ENCODE peak calls at places on chromosomes 2 and 18, in eight cellular contexts. One of them, this sample, is unnamed.

GRCh38 chr18:42813570-42813969 is 301.9 kb downstream of the RIT2 start:
- DNase-seq in GM23338: no peak
- DNase-seq in breast epithelium: no peak
- DNase-seq in CD4-positive, alpha-beta memory T cell: no peak
- DNase-seq in upper lobe of left lung: no peak
- DNase-seq in thoracic aorta: no peak
- DNase-seq in RWPE2: no peak
- DNase-seq in left ventricle myocardium inferior: no peak
- DNase-seq in this sample: no peak

GRCh38 chr18:49021076-49021432 is 70.3 kb upstream of the SMAD7 start:
- DNase-seq in left ventricle myocardium inferior: no peak
- DNase-seq in breast epithelium: no peak
- DNase-seq in GM23338: no peak
- DNase-seq in thoracic aorta: no peak
- DNase-seq in RWPE2: no peak
- DNase-seq in CD4-positive, alpha-beta memory T cell: no peak
- DNase-seq in upper lobe of left lung: no peak
- DNase-seq in this sample: no peak

GRCh38 chr2:201831469-201831868 is 25.1 kb downstream of the CDK15 start:
- DNase-seq in CD4-positive, alpha-beta memory T cell: no peak
- DNase-seq in thoracic aorta: no peak
- DNase-seq in left ventricle myocardium inferior: no peak
- DNase-seq in RWPE2: no peak
- DNase-seq in upper lobe of left lung: no peak
- DNase-seq in breast epithelium: no peak
- DNase-seq in GM23338: no peak
- DNase-seq in this sample: no peak

GRCh38 chr2:98518106-98518505 is 73.4 kb downstream of the INPP4A start:
- DNase-seq in thoracic aorta: no peak
- DNase-seq in CD4-positive, alpha-beta memory T cell: peak
- DNase-seq in breast epithelium: no peak
- DNase-seq in left ventricle myocardium inferior: no peak
- DNase-seq in upper lobe of left lung: peak
- DNase-seq in RWPE2: no peak
- DNase-seq in GM23338: peak
- DNase-seq in this sample: no peak

GRCh38 chr2:15764683-15765011 is 173.0 kb downstream of the DDX1 start:
- DNase-seq in CD4-positive, alpha-beta memory T cell: no peak
- DNase-seq in RWPE2: no peak
- DNase-seq in GM23338: no peak
- DNase-seq in upper lobe of left lung: peak
- DNase-seq in breast epithelium: no peak
- DNase-seq in left ventricle myocardium inferior: no peak
- DNase-seq in thoracic aorta: no peak
- DNase-seq in this sample: no peak

GRCh38 chr2:212327171-212327809 is 211.3 kb downstream of the ERBB4 start:
- DNase-seq in breast epithelium: no peak
- DNase-seq in CD4-positive, alpha-beta memory T cell: no peak
- DNase-seq in GM23338: no peak
- DNase-seq in RWPE2: no peak
- DNase-seq in thoracic aorta: no peak
- DNase-seq in upper lobe of left lung: no peak
- DNase-seq in left ventricle myocardium inferior: no peak
- DNase-seq in this sample: no peak

GRCh38 chr2:79862756-79863155 is 349.9 kb downstream of the CTNNA2 start:
- DNase-seq in RWPE2: no peak
- DNase-seq in CD4-positive, alpha-beta memory T cell: no peak
- DNase-seq in GM23338: no peak
- DNase-seq in upper lobe of left lung: no peak
- DNase-seq in thoracic aorta: no peak
- DNase-seq in left ventricle myocardium inferior: no peak
- DNase-seq in breast epithelium: no peak
- DNase-seq in this sample: no peak

GRCh38 chr2:138827426-138828054 is 47.4 kb upstream of the NXPH2 start:
- DNase-seq in left ventricle myocardium inferior: no peak
- DNase-seq in RWPE2: no peak
- DNase-seq in thoracic aorta: no peak
- DNase-seq in CD4-positive, alpha-beta memory T cell: peak
- DNase-seq in GM23338: peak
- DNase-seq in breast epithelium: no peak
- DNase-seq in upper lobe of left lung: no peak
- DNase-seq in this sample: no peak

GRCh38 chr2:148865515-148865914 is 9.5 kb upstream of the KIF5C start:
- DNase-seq in left ventricle myocardium inferior: no peak
- DNase-seq in upper lobe of left lung: no peak
- DNase-seq in RWPE2: no peak
- DNase-seq in thoracic aorta: no peak
- DNase-seq in CD4-positive, alpha-beta memory T cell: no peak
- DNase-seq in GM23338: no peak
- DNase-seq in breast epithelium: no peak
- DNase-seq in this sample: no peak

GRCh38 chr2:173239644-173240043 is 115.0 kb upstream of the CDCA7 start:
- DNase-seq in CD4-positive, alpha-beta memory T cell: no peak
- DNase-seq in GM23338: no peak
- DNase-seq in upper lobe of left lung: no peak
- DNase-seq in breast epithelium: no peak
- DNase-seq in left ventricle myocardium inferior: no peak
- DNase-seq in RWPE2: no peak
- DNase-seq in thoracic aorta: no peak
- DNase-seq in this sample: no peak

GRCh38 chr2:165718811-165719210 is 75.2 kb downstream of the GALNT3 start:
- DNase-seq in thoracic aorta: no peak
- DNase-seq in CD4-positive, alpha-beta memory T cell: no peak
- DNase-seq in left ventricle myocardium inferior: no peak
- DNase-seq in breast epithelium: no peak
- DNase-seq in GM23338: no peak
- DNase-seq in upper lobe of left lung: no peak
- DNase-seq in RWPE2: no peak
- DNase-seq in this sample: no peak

GRCh38 chr2:240800241-240800640 is 19.8 kb downstream of the KIF1A start:
- DNase-seq in RWPE2: no peak
- DNase-seq in thoracic aorta: no peak
- DNase-seq in upper lobe of left lung: no peak
- DNase-seq in CD4-positive, alpha-beta memory T cell: no peak
- DNase-seq in breast epithelium: peak
- DNase-seq in GM23338: no peak
- DNase-seq in left ventricle myocardium inferior: peak
- DNase-seq in this sample: peak

GRCh38 chr2:20221939-20222768 is 2.8 kb downstream of the SDC1 start:
- DNase-seq in RWPE2: no peak
- DNase-seq in GM23338: no peak
- DNase-seq in breast epithelium: no peak
- DNase-seq in thoracic aorta: no peak
- DNase-seq in left ventricle myocardium inferior: no peak
- DNase-seq in upper lobe of left lung: no peak
- DNase-seq in CD4-positive, alpha-beta memory T cell: no peak
- DNase-seq in this sample: no peak

GRCh38 chr2:187976667-187977333 is 314.9 kb upstream of the GULP1 start:
- DNase-seq in CD4-positive, alpha-beta memory T cell: no peak
- DNase-seq in GM23338: peak
- DNase-seq in RWPE2: no peak
- DNase-seq in thoracic aorta: no peak
- DNase-seq in left ventricle myocardium inferior: no peak
- DNase-seq in breast epithelium: no peak
- DNase-seq in upper lobe of left lung: no peak
- DNase-seq in this sample: no peak

GRCh38 chr2:171272039-171272438 is 111.3 kb upstream of the TLK1 start:
- DNase-seq in breast epithelium: peak
- DNase-seq in thoracic aorta: peak
- DNase-seq in upper lobe of left lung: peak
- DNase-seq in RWPE2: peak
- DNase-seq in CD4-positive, alpha-beta memory T cell: no peak
- DNase-seq in GM23338: no peak
- DNase-seq in left ventricle myocardium inferior: no peak
- DNase-seq in this sample: peak

GRCh38 chr2:232672581-232672980 is 24.6 kb upstream of the GIGYF2 start:
- DNase-seq in RWPE2: no peak
- DNase-seq in upper lobe of left lung: peak
- DNase-seq in breast epithelium: no peak
- DNase-seq in left ventricle myocardium inferior: no peak
- DNase-seq in GM23338: no peak
- DNase-seq in thoracic aorta: no peak
- DNase-seq in CD4-positive, alpha-beta memory T cell: no peak
- DNase-seq in this sample: no peak

GRCh38 chr2:175054340-175054739 is 49.2 kb upstream of the CHN1 start:
- DNase-seq in upper lobe of left lung: no peak
- DNase-seq in thoracic aorta: no peak
- DNase-seq in CD4-positive, alpha-beta memory T cell: no peak
- DNase-seq in GM23338: no peak
- DNase-seq in breast epithelium: no peak
- DNase-seq in left ventricle myocardium inferior: no peak
- DNase-seq in RWPE2: no peak
- DNase-seq in this sample: no peak

GRCh38 chr2:9318461-9319337 is 104.6 kb downstream of the ITGB1BP1 start:
- DNase-seq in thoracic aorta: no peak
- DNase-seq in upper lobe of left lung: peak
- DNase-seq in breast epithelium: no peak
- DNase-seq in left ventricle myocardium inferior: peak
- DNase-seq in GM23338: no peak
- DNase-seq in RWPE2: no peak
- DNase-seq in CD4-positive, alpha-beta memory T cell: no peak
- DNase-seq in this sample: no peak

GRCh38 chr18:56563568-56563967 is 74.8 kb downstream of the TXNL1 start:
- DNase-seq in RWPE2: no peak
- DNase-seq in GM23338: peak
- DNase-seq in thoracic aorta: no peak
- DNase-seq in breast epithelium: no peak
- DNase-seq in left ventricle myocardium inferior: no peak
- DNase-seq in upper lobe of left lung: no peak
- DNase-seq in CD4-positive, alpha-beta memory T cell: no peak
- DNase-seq in this sample: no peak

GRCh38 chr2:102291221-102292075 is 19.9 kb upstream of the IL1RL1 start:
- DNase-seq in GM23338: no peak
- DNase-seq in CD4-positive, alpha-beta memory T cell: no peak
- DNase-seq in upper lobe of left lung: peak
- DNase-seq in RWPE2: no peak
- DNase-seq in thoracic aorta: no peak
- DNase-seq in left ventricle myocardium inferior: peak
- DNase-seq in breast epithelium: no peak
- DNase-seq in this sample: no peak

GRCh38 chr2:239523147-239523943 is 122.5 kb upstream of the HDAC4 start:
- DNase-seq in RWPE2: no peak
- DNase-seq in thoracic aorta: no peak
- DNase-seq in left ventricle myocardium inferior: peak
- DNase-seq in GM23338: no peak
- DNase-seq in upper lobe of left lung: no peak
- DNase-seq in breast epithelium: no peak
- DNase-seq in CD4-positive, alpha-beta memory T cell: no peak
- DNase-seq in this sample: no peak

GRCh38 chr2:241811209-241811951 is 2.4 kb downstream of the NEU4 start:
- DNase-seq in upper lobe of left lung: no peak
- DNase-seq in breast epithelium: no peak
- DNase-seq in RWPE2: no peak
- DNase-seq in CD4-positive, alpha-beta memory T cell: no peak
- DNase-seq in GM23338: no peak
- DNase-seq in left ventricle myocardium inferior: peak
- DNase-seq in thoracic aorta: no peak
- DNase-seq in this sample: no peak

GRCh38 chr18:34544930-34545329 is 165.2 kb upstream of the DTNA start:
- DNase-seq in breast epithelium: no peak
- DNase-seq in RWPE2: no peak
- DNase-seq in thoracic aorta: no peak
- DNase-seq in GM23338: no peak
- DNase-seq in CD4-positive, alpha-beta memory T cell: no peak
- DNase-seq in left ventricle myocardium inferior: no peak
- DNase-seq in upper lobe of left lung: no peak
- DNase-seq in this sample: no peak

DNA sequence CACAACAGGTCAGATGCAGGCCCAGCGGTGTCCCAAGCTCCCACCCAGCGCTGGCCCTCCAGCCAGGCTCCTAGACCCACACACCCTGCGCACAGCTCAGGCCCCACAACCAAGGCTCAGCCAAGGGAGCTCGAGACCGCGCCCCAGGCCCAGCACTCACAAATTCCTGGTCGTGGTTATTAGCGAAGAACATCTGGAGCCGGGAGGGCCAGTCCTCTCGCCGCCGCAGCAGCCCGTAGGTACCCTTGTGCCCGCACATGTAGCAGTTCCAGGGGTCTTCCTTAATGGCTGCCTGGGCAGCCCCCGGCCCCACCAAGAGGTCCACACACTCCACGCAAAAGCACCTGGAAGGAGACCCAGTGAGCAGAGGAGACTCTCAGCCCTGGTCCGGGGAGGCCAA is 75.6 kb upstream of the POMC start:
- DNase-seq in RWPE2: no peak
- DNase-seq in breast epithelium: no peak
- DNase-seq in thoracic aorta: no peak
- DNase-seq in left ventricle myocardium inferior: no peak
- DNase-seq in upper lobe of left lung: no peak
- DNase-seq in GM23338: no peak
- DNase-seq in CD4-positive, alpha-beta memory T cell: no peak
- DNase-seq in this sample: no peak
- H3K4me3 ChIP-seq in RWPE2: no peak
- H3K4me3 ChIP-seq in breast epithelium: no peak
- H3K4me3 ChIP-seq in thoracic aorta: no peak
- H3K4me3 ChIP-seq in left ventricle myocardium inferior: no peak
- H3K4me3 ChIP-seq in upper lobe of left lung: no peak
- H3K4me3 ChIP-seq in GM23338: no peak
- H3K4me3 ChIP-seq in CD4-positive, alpha-beta memory T cell: no peak
- H3K4me3 ChIP-seq in this sample: no peak

GRCh38 chr2:195029804-195030654 is 627.0 kb upstream of the SLC39A10 start:
- DNase-seq in upper lobe of left lung: no peak
- DNase-seq in GM23338: no peak
- DNase-seq in thoracic aorta: no peak
- DNase-seq in RWPE2: no peak
- DNase-seq in breast epithelium: no peak
- DNase-seq in CD4-positive, alpha-beta memory T cell: no peak
- DNase-seq in left ventricle myocardium inferior: no peak
- DNase-seq in this sample: peak
- H3K4me3 ChIP-seq in upper lobe of left lung: no peak
- H3K4me3 ChIP-seq in GM23338: no peak
- H3K4me3 ChIP-seq in thoracic aorta: no peak
- H3K4me3 ChIP-seq in RWPE2: no peak
- H3K4me3 ChIP-seq in breast epithelium: no peak
- H3K4me3 ChIP-seq in CD4-positive, alpha-beta memory T cell: no peak
- H3K4me3 ChIP-seq in left ventricle myocardium inferior: no peak
- H3K4me3 ChIP-seq in this sample: no peak

DNA sequence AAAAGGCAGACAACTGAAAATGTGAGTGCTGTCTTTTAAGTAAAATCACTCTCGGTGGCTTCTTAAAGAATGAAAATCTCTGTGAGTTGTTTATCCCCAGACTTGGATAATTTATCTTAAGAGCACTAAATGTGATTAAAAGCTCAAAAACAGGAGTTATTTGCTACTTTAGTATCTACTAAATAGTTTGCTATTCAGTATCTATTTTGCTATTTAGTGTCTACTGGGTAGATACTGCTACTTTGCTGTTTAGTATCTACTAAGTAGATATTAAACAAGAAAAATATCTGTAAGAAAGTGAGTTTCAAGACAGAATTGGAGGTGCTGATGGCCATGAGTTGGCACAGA is 1.4 kb upstream of the KCNG3 start:
- DNase-seq in GM23338: no peak
- DNase-seq in upper lobe of left lung: no peak
- DNase-seq in thoracic aorta: no peak
- DNase-seq in breast epithelium: no peak
- DNase-seq in RWPE2: no peak
- DNase-seq in CD4-positive, alpha-beta memory T cell: no peak
- DNase-seq in left ventricle myocardium inferior: no peak
- DNase-seq in this sample: no peak
- H3K4me3 ChIP-seq in GM23338: peak
- H3K4me3 ChIP-seq in upper lobe of left lung: peak
- H3K4me3 ChIP-seq in thoracic aorta: peak
- H3K4me3 ChIP-seq in breast epithelium: peak
- H3K4me3 ChIP-seq in RWPE2: no peak
- H3K4me3 ChIP-seq in CD4-positive, alpha-beta memory T cell: no peak
- H3K4me3 ChIP-seq in left ventricle myocardium inferior: peak
- H3K4me3 ChIP-seq in this sample: peak

GRCh38 chr2:55839182-55839819 is 84.3 kb downstream of the EFEMP1 start:
- DNase-seq in left ventricle myocardium inferior: no peak
- DNase-seq in RWPE2: peak
- DNase-seq in CD4-positive, alpha-beta memory T cell: no peak
- DNase-seq in thoracic aorta: no peak
- DNase-seq in GM23338: peak
- DNase-seq in breast epithelium: peak
- DNase-seq in upper lobe of left lung: peak
- DNase-seq in this sample: no peak
- H3K4me3 ChIP-seq in left ventricle myocardium inferior: no peak
- H3K4me3 ChIP-seq in RWPE2: no peak
- H3K4me3 ChIP-seq in CD4-positive, alpha-beta memory T cell: no peak
- H3K4me3 ChIP-seq in thoracic aorta: no peak
- H3K4me3 ChIP-seq in GM23338: no peak
- H3K4me3 ChIP-seq in breast epithelium: no peak
- H3K4me3 ChIP-seq in upper lobe of left lung: no peak
- H3K4me3 ChIP-seq in this sample: no peak

This sample was measured in MG63.